ENCODE peak calls at places on chromosomes 13 and 19, in nine cellular contexts. D is epithelial cell of esophagus; V is left cardiac atrium; M is AML-193; R is MM.1S; K is activated naive CD4-positive, alpha-beta T cell treated with Interleukin-2 at 50 U/mL for 16 hours; F is stimulated activated CD4-positive, alpha-beta T cell treated with anti-CD3 and anti-CD28 coated beads, Interleukin-2, amount 100 ng/mL, for 48 hours; Z is OCI-LY7; Q is T-helper 17 cell. G is an unnamed sample.

GRCh38 chr13:74135306-74136088 is 1.3 kb upstream of the KLF12 start:
- DNase-seq in D (peak), V (peak), M (peak), R (peak), K (peak), F (peak), Z (peak), Q (peak), G (peak)

GRCh38 chr19:35168261-35168660 is 13.7 kb downstream of the FXYD5 start:
- DNase-seq in D (peak), V (no peak), M (no peak), R (no peak), K (no peak), F (no peak), Z (no peak), Q (no peak), G (no peak)

GRCh38 chr19:10991076-10991475 is 30.2 kb downstream of the SMARCA4 start:
- DNase-seq in D (no peak), V (no peak), M (no peak), R (no peak), K (no peak), F (no peak), Z (no peak), Q (no peak), G (no peak)

GRCh38 chr19:16654151-16654550 is 5.8 kb downstream of the SMIM7 start:
- DNase-seq in D (peak), V (no peak), M (no peak), R (no peak), K (no peak), F (no peak), Z (no peak), Q (no peak), G (no peak)

GRCh38 chr19:12163841-12164240 is 945 bp downstream of the ZNF136 start:
- DNase-seq in D (peak), V (no peak), M (no peak), R (no peak), K (no peak), F (no peak), Z (no peak), Q (no peak), G (no peak)

GRCh38 chr13:49521216-49521615 is 25.5 kb downstream of the PHF11 start:
- DNase-seq in D (no peak), V (no peak), M (no peak), R (no peak), K (no peak), F (no peak), Z (no peak), Q (no peak), G (no peak)

GRCh38 chr13:113607477-113608245 is 23.1 kb downstream of the TFDP1 start:
- DNase-seq in D (no peak), V (no peak), M (no peak), R (no peak), K (no peak), F (no peak), Z (no peak), Q (no peak), G (no peak)

GRCh38 chr19:48398329-48399235 is 5.1 kb downstream of the GRIN2D start:
- DNase-seq in D (peak), V (peak), M (no peak), R (peak), K (peak), F (peak), Z (peak), Q (peak), G (no peak)

GRCh38 chr19:10583021-10583776 is 3.9 kb downstream of the AP1M2 start:
- DNase-seq in D (no peak), V (no peak), M (no peak), R (no peak), K (no peak), F (no peak), Z (no peak), Q (no peak), G (no peak)

GRCh38 chr13:30303269-30303668 is 4.1 kb downstream of the KATNAL1 start:
- DNase-seq in D (no peak), V (no peak), M (no peak), R (no peak), K (no peak), F (no peak), Z (no peak), Q (no peak), G (no peak)

GRCh38 chr19:10808937-10809655 is 26.9 kb downstream of the TMED1 start:
- DNase-seq in D (peak), V (no peak), M (no peak), R (no peak), K (peak), F (no peak), Z (no peak), Q (no peak), G (no peak)

GRCh38 chr19:6076675-6077463 is 33.4 kb downstream of the RFX2 start:
- DNase-seq in D (peak), V (no peak), M (no peak), R (no peak), K (no peak), F (no peak), Z (no peak), Q (no peak), G (peak)

GRCh38 chr13:49184621-49185020 is 35.5 kb upstream of the MLNR start:
- DNase-seq in D (no peak), V (no peak), M (no peak), R (no peak), K (no peak), F (no peak), Z (no peak), Q (no peak), G (no peak)

G was measured in coronary artery.